ENCODE peak calls at places on chromosomes 12 and 14, in five cellular contexts. K is GM12878, R is H1, Y is HepG2, W is K562. Q is an unnamed sample.

GRCh38 chr14:53450871-53451270 is 297.7 kb upstream of the DDHD1 start:
- DNase-seq in W (no peak), Y (peak; percentile 78), K (no peak), R (no peak), Q (no peak)

GRCh38 chr14:28911521-28911920 is 144.9 kb downstream of the FOXG1 start:
- DNase-seq in K (no peak), W (no peak), R (no peak), Y (no peak), Q (no peak)

GRCh38 chr14:104558231-104559042 is 21.1 kb upstream of the C14orf180 start:
- DNase-seq in W (no peak), K (no peak), R (no peak), Y (no peak), Q (no peak)

GRCh38 chr14:57835751-57836150 is 30.1 kb downstream of the SLC35F4 start:
- DNase-seq in K (no peak), R (no peak), W (no peak), Y (no peak), Q (peak; percentile 43)

GRCh38 chr12:80598004-80598606 is 109.3 kb upstream of the MYF6 start:
- DNase-seq in Y (peak; percentile 20), W (no peak), K (no peak), R (no peak), Q (peak; percentile 59)

GRCh38 chr12:75975692-75976091 is 55.9 kb downstream of the PHLDA1 start:
- DNase-seq in K (no peak), R (no peak), W (no peak), Y (no peak), Q (no peak)

GRCh38 chr12:115468087-115468510 is 784.1 kb upstream of the TBX3 start:
- DNase-seq in Y (peak; percentile 88), K (no peak), R (no peak), W (no peak), Q (no peak)

GRCh38 chr12:63276537-63277365 is 125.8 kb upstream of the AVPR1A start:
- DNase-seq in R (peak; percentile 38), K (no peak), W (peak; percentile 38), Y (peak; percentile 44), Q (peak; percentile 86)

GRCh38 chr12:16763901-16764300 is 157.9 kb upstream of the LMO3 start:
- DNase-seq in R (no peak), W (no peak), Y (no peak), K (no peak), Q (no peak)

GRCh38 chr12:93090768-93091172 is 161.7 kb upstream of the EEA1 start:
- DNase-seq in R (no peak), K (no peak), W (no peak), Y (no peak), Q (no peak)

GRCh38 chr12:49017764-49018281 is 753 bp downstream of the PRKAG1 start:
- DNase-seq in K (no peak), W (peak; percentile 57), R (no peak), Y (peak; percentile 38), Q (no peak)

GRCh38 chr14:68469208-68469713 is 323.6 kb downstream of the ZFP36L1 start:
- DNase-seq in Y (peak; percentile 73), W (no peak), K (no peak), R (no peak), Q (no peak)

GRCh38 chr14:41607966-41608663 is 1.4 kb downstream of the LRFN5 start:
- DNase-seq in K (no peak), Y (no peak), W (no peak), R (no peak), Q (peak; percentile 78)

GRCh38 chr14:53462931-53463778 is 310.0 kb upstream of the DDHD1 start:
- DNase-seq in R (no peak), K (no peak), W (no peak), Y (peak; percentile 15), Q (peak; percentile 56)

GRCh38 chr12:79344855-79345840 is 345.6 kb downstream of the PAWR start:
- DNase-seq in W (peak; percentile 41), Y (peak; percentile 59), K (peak; percentile 2), R (peak; percentile 25), Q (peak; percentile 85)

GRCh38 chr14:36258241-36258640 is 62.2 kb downstream of the MBIP start:
- DNase-seq in Y (no peak), W (no peak), K (no peak), R (no peak), Q (no peak)

GRCh38 chr12:100612557-100612956 is 39.1 kb downstream of the GAS2L3 start:
- DNase-seq in Y (no peak), K (no peak), R (no peak), W (no peak), Q (no peak)

GRCh38 chr12:120928864-120929652 is 24.9 kb upstream of the SPPL3 start:
- DNase-seq in W (no peak), R (no peak), K (no peak), Y (no peak), Q (peak; percentile 80)

GRCh38 chr14:93935213-93935612 is 8.1 kb downstream of the FAM181A start:
- DNase-seq in R (no peak), W (no peak), Y (no peak), K (no peak), Q (no peak)

GRCh38 chr14:70595443-70596185 is 4.8 kb downstream of the MED6 start:
- DNase-seq in K (no peak), R (no peak), W (no peak), Y (no peak), Q (peak; percentile 22)
- TF ChIP-seq CREB1 in K (no peak), R (no peak), W (no peak), Y (no peak), Q (no peak)

GRCh38 chr12:50265770-50266524 is 17.4 kb downstream of the LIMA1 start:
- DNase-seq in Y (no peak), R (no peak), K (no peak), W (no peak), Q (no peak)

GRCh38 chr12:50258167-50258551 is 25.2 kb downstream of the LIMA1 start:
- DNase-seq in Y (no peak), W (no peak), K (no peak), R (no peak), Q (no peak)

GRCh38 chr12:50263832-50264231 is 19.5 kb downstream of the LIMA1 start:
- DNase-seq in W (no peak), K (no peak), R (no peak), Y (no peak), Q (no peak)

GRCh38 chr12:50257226-50258166 is 25.8 kb downstream of the LIMA1 start:
- DNase-seq in R (no peak), Y (no peak), K (no peak), W (no peak), Q (no peak)

DNA sequence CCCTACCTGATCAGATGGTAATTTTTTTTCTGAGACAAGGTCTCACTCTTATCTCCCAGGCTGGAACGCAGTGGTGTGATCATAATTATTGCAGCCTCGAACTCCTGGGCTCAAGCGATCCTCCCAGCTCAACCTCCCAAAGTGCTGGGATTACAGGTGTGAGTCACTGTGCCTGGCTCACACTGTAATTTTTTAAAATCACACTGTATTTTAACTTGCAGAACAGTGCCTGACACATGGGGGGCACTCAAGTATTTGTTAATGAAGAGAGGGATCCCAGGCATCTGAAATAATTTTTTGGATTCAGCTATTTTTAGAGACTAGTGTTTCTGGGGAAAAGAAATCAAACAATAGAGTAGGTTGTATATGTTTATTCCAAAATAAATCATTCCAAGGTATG is 21.7 kb downstream of the LIMA1 start:
- DNase-seq in K (no peak), Y (no peak), W (peak; percentile 38), R (no peak), Q (no peak)
- H3K4me1 ChIP-seq in K (peaks cover 3% of the 10 kb centered on the region), Y (peaks cover 74% of the 10 kb centered on the region), W (peaks cover 10% of the 10 kb centered on the region), R (no peaks in the 10 kb centered on the region), Q (no peaks in the 10 kb centered on the region)

GRCh38 chr14:106657460-106657859 is 1131.1 kb downstream of the TMEM121 start:
- DNase-seq in K (no peak), R (no peak), Y (no peak), W (no peak), Q (no peak)
- TF ChIP-seq CREB1 in K (no peak), R (no peak), Y (no peak), W (no peak), Q (no peak)

GRCh38 chr12:94718114-94718513 is 67.8 kb upstream of the TMCC3 start:
- DNase-seq in W (no peak), Y (no peak), K (no peak), R (no peak), Q (peak; percentile 30)
- H3K4me1 ChIP-seq in W (no peaks in the 10 kb centered on the region), Y (no peaks in the 10 kb centered on the region), K (peaks cover 16% of the 10 kb centered on the region), R (no peaks in the 10 kb centered on the region), Q (peaks cover 10% of the 10 kb centered on the region)

GRCh38 chr14:31510222-31510621 is 22.4 kb upstream of the GPR33 start:
- DNase-seq in K (no peak), R (no peak), W (peak; percentile 9), Y (peak; percentile 48), Q (peak; percentile 46)
- TF ChIP-seq CREB1 in K (no peak), R (no peak), W (no peak), Y (peak; percentile 20), Q (no peak)

GRCh38 chr14:61571931-61572330 is 123.4 kb upstream of the HIF1A start:
- DNase-seq in Y (no peak), K (no peak), W (no peak), R (no peak), Q (no peak)
- H3K4me1 ChIP-seq in Y (peaks cover 61% of the 10 kb centered on the region), K (peaks cover 18% of the 10 kb centered on the region), W (no peaks in the 10 kb centered on the region), R (peaks cover 15% of the 10 kb centered on the region), Q (peaks cover 22% of the 10 kb centered on the region)